ENCODE peak calls at places on chromosome 17, in ten cellular contexts. C is heart right ventricle; V is lower lobe of right lung; I is prostate gland; T is gastrocnemius medialis; D is cardiac muscle cell; K is adrenal gland; B is astrocyte; S is CD8-positive, alpha-beta T cell; P is mammary epithelial cell. O is an unnamed sample.

GRCh38 chr17:62051053-62051452 is 14.0 kb downstream of the MED13 start:
- DNase-seq in C (no peak), V (no peak), I (no peak), T (no peak), D (no peak), K (no peak), B (no peak), S (no peak), P (peak; percentile 22), O (no peak)

GRCh38 chr17:76014925-76015261 is 12.2 kb downstream of the EVPL start:
- DNase-seq in C (no peak), V (no peak), I (no peak), T (no peak), D (no peak), K (no peak), B (no peak), S (no peak), P (peak; percentile 57), O (no peak)

GRCh38 chr17:82108038-82108998 is 10.3 kb upstream of the FASN start:
- DNase-seq in C (no peak), V (no peak), I (no peak), T (peak; percentile 45), D (no peak), K (no peak), B (no peak), S (no peak), P (no peak), O (no peak)

GRCh38 chr17:68417317-68417716 is 40.0 kb downstream of the WIPI1 start:
- DNase-seq in C (no peak), V (no peak), I (no peak), T (no peak), D (no peak), K (no peak), B (no peak), S (no peak), P (no peak), O (no peak)

GRCh38 chr17:75869282-75870141 is 8.9 kb downstream of the TRIM47 start:
- DNase-seq in C (peak; percentile 65), V (no peak), I (no peak), T (peak; percentile 55), D (no peak), K (no peak), B (no peak), S (no peak), P (peak; percentile 82), O (peak; percentile 51)

GRCh38 chr17:8944748-8945147 is 20.8 kb downstream of the PIK3R5 start:
- DNase-seq in C (no peak), V (no peak), I (no peak), T (no peak), D (no peak), K (no peak), B (no peak), S (no peak), P (no peak), O (no peak)

GRCh38 chr17:20934288-20934687 is 108.5 kb downstream of the USP22 start:
- DNase-seq in C (no peak), V (no peak), I (no peak), T (no peak), D (no peak), K (no peak), B (no peak), S (no peak), P (no peak), O (no peak)

GRCh38 chr17:65495255-65496060 is 66.0 kb downstream of the AXIN2 start:
- DNase-seq in C (no peak), V (peak; percentile 61), I (no peak), T (no peak), D (peak; percentile 23), K (no peak), B (peak; percentile 13), S (no peak), P (no peak), O (no peak)

GRCh38 chr17:82884341-82884871 is 44.6 kb upstream of the ZNF750 start:
- DNase-seq in C (no peak), V (no peak), I (no peak), T (no peak), D (no peak), K (no peak), B (no peak), S (peak; percentile 37), P (no peak), O (peak; percentile 76)

GRCh38 chr17:1275205-1275961 is 4.1 kb upstream of the TRARG1 start:
- DNase-seq in C (no peak), V (no peak), I (no peak), T (no peak), D (no peak), K (no peak), B (no peak), S (no peak), P (no peak), O (no peak)

GRCh38 chr17:27345141-27345904 is 51.4 kb downstream of the WSB1 start:
- DNase-seq in C (no peak), V (no peak), I (peak; percentile 74), T (no peak), D (peak; percentile 79), K (peak; percentile 59), B (peak; percentile 84), S (no peak), P (no peak), O (no peak)

GRCh38 chr17:4607773-4608187 is 23.5 kb downstream of the SMTNL2 start:
- DNase-seq in C (peak; percentile 68), V (peak; percentile 75), I (no peak), T (peak; percentile 76), D (peak; percentile 67), K (peak; percentile 85), B (peak; percentile 58), S (no peak), P (no peak), O (peak; percentile 76)

GRCh38 chr17:67053438-67054000 is 9.2 kb downstream of the CACNG1 start:
- DNase-seq in C (no peak), V (no peak), I (no peak), T (peak; percentile 15), D (no peak), K (no peak), B (no peak), S (no peak), P (no peak), O (no peak)

GRCh38 chr17:56648814-56649213 is 55.3 kb downstream of the NOG start:
- DNase-seq in C (no peak), V (no peak), I (no peak), T (no peak), D (no peak), K (no peak), B (no peak), S (no peak), P (peak; percentile 28), O (no peak)
- H3K4me1 ChIP-seq in C (no peaks in the 10 kb centered on the region), V (no peaks in the 10 kb centered on the region), I (no peaks in the 10 kb centered on the region), T (no peaks in the 10 kb centered on the region), D (peaks cover 14% of the 10 kb centered on the region), K (no peaks in the 10 kb centered on the region), B (no peaks in the 10 kb centered on the region), S (peaks cover 4% of the 10 kb centered on the region), P (peaks cover 5% of the 10 kb centered on the region), O (no peaks in the 10 kb centered on the region)

GRCh38 chr17:58308985-58309917 is 19.3 kb downstream of the TSPOAP1 start:
- DNase-seq in C (no peak), V (peak; percentile 47), I (no peak), T (no peak), D (no peak), K (no peak), B (no peak), S (no peak), P (no peak), O (no peak)

GRCh38 chr17:58307468-58308172 is 21.0 kb downstream of the TSPOAP1 start:
- DNase-seq in C (no peak), V (no peak), I (no peak), T (no peak), D (no peak), K (no peak), B (no peak), S (no peak), P (no peak), O (no peak)

GRCh38 chr17:58306131-58306951 is 22.3 kb downstream of the TSPOAP1 start:
- DNase-seq in C (no peak), V (no peak), I (no peak), T (no peak), D (no peak), K (no peak), B (no peak), S (no peak), P (no peak), O (no peak)

GRCh38 chr17:58309918-58310259 is 18.7 kb downstream of the TSPOAP1 start:
- DNase-seq in C (no peak), V (no peak), I (no peak), T (no peak), D (no peak), K (no peak), B (no peak), S (no peak), P (no peak), O (no peak)

GRCh38 chr17:58308173-58308984 is 20.2 kb downstream of the TSPOAP1 start:
- DNase-seq in C (no peak), V (no peak), I (no peak), T (no peak), D (peak; percentile 16), K (no peak), B (no peak), S (no peak), P (no peak), O (no peak)
- TF ChIP-seq CTCF in C (peak; percentile 27), V (peak; percentile 24), I (peak; percentile 16), T (no peak), D (peak; percentile 32), K (no peak), B (no peak), S (no peak), P (no peak), O (no peak)

GRCh38 chr17:49508061-49508865 is 13.2 kb downstream of the NGFR start:
- DNase-seq in C (no peak), V (no peak), I (peak; percentile 90), T (no peak), D (no peak), K (no peak), B (no peak), S (no peak), P (peak; percentile 97), O (no peak)

GRCh38 chr17:49510720-49511110 is 15.6 kb downstream of the NGFR start:
- DNase-seq in C (no peak), V (no peak), I (no peak), T (no peak), D (no peak), K (no peak), B (no peak), S (no peak), P (no peak), O (no peak)

GRCh38 chr17:49508891-49509587 is 13.9 kb downstream of the NGFR start:
- DNase-seq in C (no peak), V (no peak), I (no peak), T (no peak), D (no peak), K (no peak), B (no peak), S (no peak), P (no peak), O (no peak)

GRCh38 chr17:49510059-49510719 is 15.1 kb downstream of the NGFR start:
- DNase-seq in C (no peak), V (no peak), I (no peak), T (no peak), D (no peak), K (no peak), B (no peak), S (no peak), P (no peak), O (peak; percentile 54)

GRCh38 chr17:49509588-49509917 is 14.5 kb downstream of the NGFR start:
- DNase-seq in C (no peak), V (no peak), I (no peak), T (no peak), D (no peak), K (no peak), B (no peak), S (no peak), P (no peak), O (no peak)
- H3K4me1 ChIP-seq in C (peaks cover 10% of the 10 kb centered on the region), V (peaks cover under 1% of the 10 kb centered on the region), I (no peaks in the 10 kb centered on the region), T (peaks cover 1% of the 10 kb centered on the region), D (peaks cover 3% of the 10 kb centered on the region), K (peaks cover 2% of the 10 kb centered on the region), B (no peaks in the 10 kb centered on the region), S (no peaks in the 10 kb centered on the region), P (peaks cover 37% of the 10 kb centered on the region), O (no peaks in the 10 kb centered on the region)

GRCh38 chr17:48954300-48954755 is 9.7 kb upstream of the SNF8 start:
- DNase-seq in C (no peak), V (no peak), I (no peak), T (no peak), D (peak; percentile 73), K (no peak), B (no peak), S (no peak), P (no peak), O (no peak)
- TF ChIP-seq CTCF in C (no peak), V (no peak), I (no peak), T (no peak), D (peak; percentile 78), K (no peak), B (peak; percentile 45), S (no peak), P (peak; percentile 61), O (no peak)